ENCODE peak calls at places on chromosome X, in seven cellular contexts. Q is fibroblast of the aortic adventitia, M is AG09309, L is GM12865, F is AG04449, D is fibroblast of lung, K is fibroblast of mammary gland. C is an unnamed sample.

GRCh38 chrX:125627676-125628075 is 308.0 kb downstream of the TEX13C start:
- DNase-seq in Q (no peak), M (no peak), L (no peak), F (no peak), D (no peak), K (no peak), C (no peak)

GRCh38 chrX:25021132-25021498 is 5.3 kb upstream of the ARX start:
- DNase-seq in Q (no peak), M (no peak), L (no peak), F (no peak), D (no peak), K (no peak), C (no peak)

GRCh38 chrX:11111038-11111851 is at the start of gene HCCS:
- DNase-seq in Q (peak), M (no peak), L (peak), F (no peak), D (peak), K (peak), C (peak)

GRCh38 chrX:19683817-19684216 is 168.5 kb upstream of the MAP3K15 start:
- DNase-seq in Q (no peak), M (no peak), L (no peak), F (no peak), D (peak), K (no peak), C (no peak)

GRCh38 chrX:109485470-109486340 is 3.8 kb upstream of the GUCY2F start:
- DNase-seq in Q (peak), M (peak), L (peak), F (no peak), D (peak), K (peak), C (peak)

GRCh38 chrX:121258545-121258944 is 211.1 kb downstream of the GLUD2 start:
- DNase-seq in Q (no peak), M (no peak), L (no peak), F (no peak), D (no peak), K (no peak), C (no peak)

GRCh38 chrX:9729161-9729885 is 36.3 kb downstream of the GPR143 start:
- DNase-seq in Q (no peak), M (no peak), L (no peak), F (no peak), D (no peak), K (peak), C (no peak)

GRCh38 chrX:122055450-122055849 is 1008.0 kb downstream of the GLUD2 start:
- DNase-seq in Q (no peak), M (no peak), L (no peak), F (no peak), D (no peak), K (peak), C (no peak)

GRCh38 chrX:132401935-132402334 is 86.9 kb downstream of the MBNL3 start:
- DNase-seq in Q (no peak), M (no peak), L (no peak), F (no peak), D (peak), K (no peak), C (no peak)

GRCh38 chrX:19958530-19959486 is 32.1 kb downstream of the BCLAF3 start:
- DNase-seq in Q (no peak), M (no peak), L (no peak), F (no peak), D (peak), K (peak), C (no peak)

GRCh38 chrX:103818844-103819243 is 13.2 kb downstream of the RAB9B start:
- DNase-seq in Q (peak), M (no peak), L (no peak), F (no peak), D (no peak), K (peak), C (no peak)

GRCh38 chrX:30690330-30690729 is 37.1 kb downstream of the GK start:
- DNase-seq in Q (peak), M (no peak), L (no peak), F (no peak), D (peak), K (no peak), C (no peak)

GRCh38 chrX:131288738-131289511 is at the start of gene IGSF1:
- DNase-seq in Q (no peak), M (no peak), L (no peak), F (no peak), D (peak), K (peak), C (no peak)

GRCh38 chrX:124963717-124964116 is 356.0 kb upstream of the TEX13C start:
- DNase-seq in Q (no peak), M (no peak), L (no peak), F (no peak), D (no peak), K (no peak), C (no peak)

GRCh38 chrX:49792376-49792775 is 36.7 kb upstream of the PAGE4 start:
- DNase-seq in Q (no peak), M (no peak), L (no peak), F (no peak), D (no peak), K (peak), C (no peak)

GRCh38 chrX:50881028-50881427 is 29.5 kb upstream of the BMP15 start:
- DNase-seq in Q (no peak), M (no peak), L (no peak), F (no peak), D (no peak), K (no peak), C (no peak)

GRCh38 chrX:31593353-31593752 is 521.5 kb upstream of the FTHL17 start:
- DNase-seq in Q (no peak), M (no peak), L (no peak), F (no peak), D (no peak), K (no peak), C (no peak)

GRCh38 chrX:132592880-132593279 is 104.0 kb upstream of the MBNL3 start:
- DNase-seq in Q (peak), M (no peak), L (peak), F (no peak), D (no peak), K (peak), C (no peak)

GRCh38 chrX:150146271-150146888 is 208.1 kb upstream of the EOLA2 start:
- DNase-seq in Q (no peak), M (no peak), L (no peak), F (no peak), D (no peak), K (no peak), C (no peak)

GRCh38 chrX:151396042-151396826 is 772 bp upstream of the VMA21 start:
- DNase-seq in Q (peak), M (peak), L (peak), F (no peak), D (peak), K (peak), C (peak)

GRCh38 chrX:136112286-136112685 is 35.0 kb upstream of the FHL1 start:
- DNase-seq in Q (no peak), M (no peak), L (no peak), F (no peak), D (no peak), K (no peak), C (no peak)

GRCh38 chrX:11461181-11462001 is 168.2 kb downstream of the AMELX start:
- DNase-seq in Q (peak), M (no peak), L (peak), F (no peak), D (peak), K (peak), C (no peak)

GRCh38 chrX:79290596-79290995 is 76.5 kb downstream of the ITM2A start:
- DNase-seq in Q (no peak), M (no peak), L (no peak), F (no peak), D (no peak), K (no peak), C (no peak)

GRCh38 chrX:41558531-41558930 is 111.4 kb downstream of the NYX start:
- DNase-seq in Q (peak), M (no peak), L (peak), F (no peak), D (no peak), K (peak), C (peak)

GRCh38 chrX:23902419-23902818 is 5.3 kb downstream of the APOO start:
- DNase-seq in Q (peak), M (no peak), L (peak), F (no peak), D (peak), K (peak), C (peak)

GRCh38 chrX:118254611-118255010 is 91.3 kb upstream of the WDR44 start:
- DNase-seq in Q (peak), M (no peak), L (peak), F (no peak), D (peak), K (peak), C (peak)

GRCh38 chrX:115332832-115333231 is 43.3 kb downstream of the LUZP4 start:
- DNase-seq in Q (no peak), M (no peak), L (no peak), F (no peak), D (no peak), K (no peak), C (no peak)

GRCh38 chrX:115333446-115333845 is 43.9 kb downstream of the LUZP4 start:
- DNase-seq in Q (no peak), M (no peak), L (no peak), F (no peak), D (peak), K (no peak), C (no peak)

GRCh38 chrX:115330498-115331138 is 41.1 kb downstream of the LUZP4 start:
- DNase-seq in Q (peak), M (peak), L (peak), F (no peak), D (peak), K (peak), C (peak)
- TF ChIP-seq CTCF in Q (peak), M (peak), L (peak), F (peak), D (peak), K (peak), C (peak)

DNA sequence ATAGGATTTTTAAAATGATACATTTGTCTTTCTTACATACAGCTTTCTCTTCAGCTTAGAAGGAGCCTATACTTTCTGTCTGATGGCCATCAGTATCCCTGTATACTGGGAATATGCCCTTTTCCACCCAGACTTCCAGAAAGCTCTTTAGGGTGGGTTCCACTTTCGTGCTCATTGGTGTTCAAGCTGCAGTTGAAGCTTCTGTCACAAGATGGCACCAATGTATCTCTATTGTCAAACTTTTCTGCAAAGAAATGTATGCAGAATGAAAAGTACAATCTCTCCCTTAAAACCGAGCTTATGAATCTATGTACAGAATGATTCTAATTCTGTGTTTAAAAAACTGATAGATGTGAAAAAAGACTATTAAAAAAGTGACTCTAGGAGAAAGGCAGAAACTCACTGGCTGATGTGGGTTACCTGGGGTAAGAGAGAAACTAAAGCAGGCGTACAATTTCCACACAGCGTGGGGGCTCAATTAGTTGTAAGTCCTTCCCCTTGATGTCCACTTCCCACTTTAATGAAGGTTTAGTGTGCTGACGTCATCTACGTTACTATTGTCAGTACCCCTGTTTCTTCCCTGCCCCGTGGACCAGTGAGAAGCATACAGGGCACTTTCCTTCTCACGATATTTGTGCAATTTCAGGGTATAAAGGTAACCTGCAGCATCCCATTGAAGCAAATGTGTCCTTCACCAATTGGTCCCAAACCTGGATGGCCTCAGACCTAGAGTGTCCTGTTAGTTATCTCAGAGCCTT is 57.3 kb upstream of the TCEAL2 start:
- DNase-seq in Q (peak), M (no peak), L (peak), F (no peak), D (peak), K (peak), C (peak)
- TF ChIP-seq CTCF in Q (peak), M (peak), L (peak), F (peak), D (peak), K (peak), C (peak)

DNA sequence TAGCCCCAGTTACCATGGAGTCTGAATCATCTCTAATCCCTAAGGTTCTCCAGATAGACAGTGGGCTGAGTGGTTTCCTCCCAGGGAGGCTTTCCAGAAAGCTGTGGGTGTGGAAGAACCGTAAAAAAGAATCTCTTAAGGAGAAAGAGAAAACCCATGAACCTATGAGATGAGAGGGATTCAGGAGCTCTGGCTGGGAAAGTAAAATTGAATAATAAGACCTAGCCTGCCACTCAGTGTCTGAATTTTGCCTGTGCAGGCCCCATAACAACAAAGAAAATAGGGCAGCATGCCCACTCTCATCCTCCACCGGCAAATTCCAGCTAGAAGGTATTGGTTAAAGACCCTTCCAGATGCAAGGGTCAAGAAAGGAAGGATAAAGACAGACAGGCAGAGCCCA is 16.9 kb downstream of the AWAT2 start:
- DNase-seq in Q (peak), M (no peak), L (no peak), F (no peak), D (no peak), K (no peak), C (no peak)
- TF ChIP-seq CTCF in Q (no peak), M (no peak), L (no peak), F (no peak), D (no peak), K (no peak), C (no peak)

DNA sequence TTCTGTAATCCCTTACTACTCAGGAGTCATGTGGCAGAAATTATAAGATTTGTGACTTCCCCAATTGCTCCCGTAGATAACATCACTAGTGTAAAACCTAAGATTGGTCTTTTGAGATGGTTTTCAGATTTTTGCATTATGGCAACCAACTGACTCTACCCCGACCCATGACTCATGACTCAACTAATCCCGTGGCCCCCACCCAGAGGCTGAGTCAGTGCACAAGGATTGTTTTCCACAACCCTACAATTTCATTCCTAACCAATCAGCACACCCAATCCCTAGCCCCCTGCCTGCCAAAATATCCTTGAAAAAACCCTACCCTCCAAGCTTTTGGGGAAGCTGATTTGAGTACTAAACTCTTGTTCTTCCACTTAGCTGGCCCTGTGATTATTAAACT is 109.4 kb upstream of the FAM9C start:
- DNase-seq in Q (peak), M (no peak), L (no peak), F (no peak), D (peak), K (peak), C (no peak)
- TF ChIP-seq CTCF in Q (no peak), M (no peak), L (no peak), F (no peak), D (no peak), K (no peak), C (no peak)

GRCh38 chrX:97026406-97026805 is 142.7 kb downstream of the RPA4 start:
- DNase-seq in Q (peak), M (no peak), L (no peak), F (no peak), D (peak), K (no peak), C (no peak)
- TF ChIP-seq CTCF in Q (no peak), M (no peak), L (no peak), F (no peak), D (no peak), K (no peak), C (no peak)

GRCh38 chrX:106954041-106954440 is 33.8 kb downstream of the CLDN2 start:
- DNase-seq in Q (no peak), M (no peak), L (peak), F (no peak), D (no peak), K (peak), C (no peak)

GRCh38 chrX:106952089-106952488 is 31.9 kb downstream of the CLDN2 start:
- DNase-seq in Q (no peak), M (no peak), L (no peak), F (no peak), D (no peak), K (no peak), C (no peak)

GRCh38 chrX:106955004-106955772 is 35.0 kb downstream of the CLDN2 start:
- DNase-seq in Q (peak), M (no peak), L (no peak), F (peak), D (peak), K (peak), C (no peak)

GRCh38 chrX:106951230-106951629 is 31.0 kb downstream of the CLDN2 start:
- DNase-seq in Q (no peak), M (no peak), L (no peak), F (no peak), D (no peak), K (no peak), C (no peak)

DNA sequence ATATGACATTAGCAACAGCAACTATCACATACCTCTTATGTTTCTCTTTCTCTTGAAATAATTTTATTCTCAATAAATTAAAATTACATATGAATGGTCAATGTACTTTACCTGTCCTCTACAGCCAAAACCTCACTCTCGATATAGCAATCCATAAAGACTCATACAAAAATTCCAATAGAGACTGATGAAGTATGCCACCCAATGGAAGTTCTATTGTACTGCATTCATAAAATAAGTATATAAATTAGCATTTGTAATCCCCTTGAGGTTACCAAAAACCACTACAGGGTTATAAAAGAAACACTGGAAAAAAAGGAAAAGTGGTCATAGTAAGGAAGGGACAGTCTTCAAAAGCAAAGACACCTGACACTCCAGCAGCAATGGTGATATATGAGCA is 32.8 kb downstream of the CLDN2 start:
- DNase-seq in Q (peak), M (no peak), L (no peak), F (no peak), D (peak), K (peak), C (no peak)
- TF ChIP-seq CTCF in Q (peak), M (peak), L (no peak), F (no peak), D (peak), K (peak), C (no peak)

GRCh38 chrX:17917945-17918577 is 57.0 kb upstream of the RAI2 start:
- DNase-seq in Q (no peak), M (no peak), L (no peak), F (no peak), D (no peak), K (no peak), C (no peak)
- TF ChIP-seq CTCF in Q (no peak), M (no peak), L (no peak), F (no peak), D (no peak), K (no peak), C (no peak)

DNA sequence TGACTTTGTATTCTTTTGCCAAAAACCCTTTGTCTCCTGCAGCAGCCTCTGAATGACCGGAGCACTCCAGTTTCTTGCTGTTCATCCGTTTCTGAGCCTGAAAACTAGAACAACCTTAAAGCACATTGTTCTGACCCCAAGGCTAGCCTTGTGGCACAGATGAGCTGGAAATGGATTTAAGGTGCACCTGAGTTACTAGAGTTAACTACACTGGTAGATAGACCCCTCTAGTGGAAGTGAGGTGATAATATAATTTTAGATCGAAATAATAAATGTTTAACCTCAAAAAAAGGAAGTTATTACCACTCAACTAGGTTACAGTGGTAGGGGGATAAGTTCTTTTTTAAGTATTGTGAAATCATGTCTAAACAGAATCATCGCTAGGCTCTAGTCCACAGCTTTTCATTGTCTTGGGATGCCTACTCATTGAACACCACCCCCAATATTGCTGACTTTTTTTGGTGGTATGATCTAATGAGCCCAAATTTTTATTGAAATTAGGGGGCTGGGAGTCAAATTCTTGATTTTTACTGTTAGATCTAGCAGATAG is 2.7 kb downstream of the PLS3 start:
- DNase-seq in Q (peak), M (no peak), L (no peak), F (no peak), D (no peak), K (no peak), C (no peak)
- TF ChIP-seq CTCF in Q (peak), M (no peak), L (no peak), F (no peak), D (no peak), K (peak), C (no peak)

GRCh38 chrX:71909956-71910355 is 689 bp upstream of the NHSL2 start:
- DNase-seq in Q (peak), M (no peak), L (no peak), F (no peak), D (peak), K (peak), C (no peak)

GRCh38 chrX:71912156-71912555 is 1.5 kb downstream of the NHSL2 start:
- DNase-seq in Q (no peak), M (no peak), L (no peak), F (no peak), D (no peak), K (no peak), C (no peak)

GRCh38 chrX:71911731-71912050 is 1.0 kb downstream of the NHSL2 start:
- DNase-seq in Q (no peak), M (no peak), L (no peak), F (no peak), D (peak), K (no peak), C (no peak)

GRCh38 chrX:71910526-71911022 is at the start of gene NHSL2:
- DNase-seq in Q (no peak), M (no peak), L (no peak), F (no peak), D (peak), K (peak), C (peak)

GRCh38 chrX:71911023-71911730 is 532 bp downstream of the NHSL2 start:
- DNase-seq in Q (no peak), M (no peak), L (no peak), F (no peak), D (peak), K (no peak), C (peak)
- TF ChIP-seq CTCF in Q (peak), M (peak), L (no peak), F (peak), D (no peak), K (no peak), C (no peak)

DNA sequence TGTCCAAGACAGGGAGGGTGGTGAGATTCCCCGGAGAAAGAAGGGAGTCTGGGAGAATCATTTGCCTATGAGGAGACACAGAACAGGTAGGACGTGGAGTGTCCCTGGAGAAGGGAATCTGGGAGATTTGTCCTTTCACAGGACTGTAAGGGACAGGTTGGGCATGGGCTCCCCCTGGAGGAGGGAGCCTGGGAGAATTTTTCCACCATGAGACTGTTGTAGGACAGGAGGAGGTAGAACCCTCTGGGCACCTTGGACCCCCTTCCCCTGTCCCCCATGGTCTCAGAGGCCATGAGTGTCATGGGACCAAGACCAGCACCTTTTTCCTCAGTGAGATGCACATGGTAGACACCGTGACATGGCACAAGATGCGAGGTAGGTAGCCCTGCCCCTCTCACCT is 2.8 kb downstream of the PORCN start:
- DNase-seq in Q (no peak), M (no peak), L (no peak), F (no peak), D (no peak), K (no peak), C (no peak)
- TF ChIP-seq CTCF in Q (peak), M (peak), L (no peak), F (peak), D (peak), K (peak), C (no peak)